ENCODE peak calls at places on chromosomes 16 and 17, in eight cellular contexts. W, K, R, N, V, L, C and D are unnamed samples.

GRCh38 chr17:72176516-72176851 is 55.7 kb downstream of the SOX9 start:
- DNase-seq in V (no peak), K (no peak), W (no peak), N (no peak), R (no peak), L (no peak), C (no peak), D (no peak)

GRCh38 chr16:81837312-81837748 is 58.2 kb downstream of the PLCG2 start:
- DNase-seq in L (no peak), N (no peak), K (no peak), C (no peak), V (no peak), W (no peak), R (no peak), D (no peak)

GRCh38 chr17:2883544-2884203 is 87.4 kb downstream of the RAP1GAP2 start:
- DNase-seq in W (peak), K (no peak), C (no peak), V (no peak), R (no peak), N (no peak), L (no peak), D (no peak)

GRCh38 chr17:36858119-36859002 is 78.9 kb upstream of the LHX1 start:
- DNase-seq in N (no peak), L (no peak), R (no peak), V (no peak), W (peak), K (no peak), C (no peak), D (no peak)

GRCh38 chr16:1362807-1363206 is 11.1 kb downstream of the GNPTG start:
- DNase-seq in K (no peak), W (no peak), V (no peak), N (no peak), L (no peak), R (no peak), C (no peak), D (no peak)

GRCh38 chr17:78500806-78501205 is 76.4 kb downstream of the DNAH17 start:
- DNase-seq in K (no peak), L (no peak), C (no peak), R (no peak), N (no peak), W (no peak), V (no peak), D (no peak)

GRCh38 chr17:61221597-61222471 is 177.8 kb upstream of the TBX2 start:
- DNase-seq in N (no peak), V (no peak), L (no peak), K (no peak), C (no peak), W (no peak), R (no peak), D (no peak)

GRCh38 chr17:45384047-45384799 is 48.4 kb downstream of the ARHGAP27 start:
- DNase-seq in C (no peak), N (no peak), W (no peak), L (no peak), V (no peak), R (no peak), K (no peak), D (no peak)

GRCh38 chr17:18267927-18268711 is 7.7 kb downstream of the MIEF2 start:
- DNase-seq in L (no peak), N (no peak), C (no peak), K (no peak), R (no peak), V (peak), W (no peak), D (no peak)

GRCh38 chr16:75340715-75341500 is 89.5 kb upstream of the BCAR1 start:
- DNase-seq in K (peak), W (no peak), N (peak), C (no peak), L (no peak), R (no peak), V (peak), D (no peak)

GRCh38 chr16:56965149-56965938 is 3.6 kb downstream of the CETP start:
- DNase-seq in V (no peak), C (no peak), L (no peak), W (no peak), K (no peak), N (no peak), R (no peak), D (no peak)

GRCh38 chr17:63675607-63676539 is 24.1 kb downstream of the LIMD2 start:
- DNase-seq in C (no peak), V (peak), N (peak), R (peak), L (peak), K (no peak), W (peak), D (no peak)

GRCh38 chr16:19429271-19429670 is 11.6 kb downstream of the TMC5 start:
- DNase-seq in V (no peak), N (no peak), R (no peak), C (no peak), L (no peak), W (no peak), K (no peak), D (no peak)

GRCh38 chr17:75036643-75037268 is 10.0 kb downstream of the ATP5PD start:
- DNase-seq in R (peak), V (peak), W (no peak), L (peak), N (peak), C (no peak), K (no peak), D (peak)

GRCh38 chr16:19163215-19163614 is 4.8 kb upstream of the SYT17 start:
- DNase-seq in C (no peak), R (no peak), N (no peak), W (no peak), K (no peak), L (no peak), V (no peak), D (no peak)

GRCh38 chr17:22171631-22172030 is 479.3 kb downstream of the KCNJ18 start:
- DNase-seq in W (no peak), N (no peak), C (no peak), L (no peak), V (peak), K (no peak), R (no peak), D (no peak)
- TF ChIP-seq POLR2AphosphoS5 in W (no peak), N (no peak), C (no peak), L (no peak), V (no peak), K (no peak), R (no peak), D (no peak)

DNA sequence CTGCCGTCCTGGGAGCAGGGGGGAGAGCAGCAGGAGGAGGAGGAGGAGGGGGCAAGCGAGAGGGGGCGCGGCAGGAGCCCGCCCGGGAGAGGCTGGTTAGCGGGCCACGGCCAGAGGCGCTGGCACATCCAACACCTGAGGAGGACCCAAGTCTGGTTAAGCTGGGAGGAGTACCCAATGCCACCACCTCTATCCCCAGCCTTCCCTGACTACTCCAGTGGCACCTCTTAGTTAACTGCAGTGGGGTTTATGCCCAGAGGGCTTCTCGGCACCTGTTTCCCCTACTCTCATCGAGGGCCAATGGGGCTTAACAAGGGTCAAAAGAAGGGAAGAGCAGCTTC is 5.6 kb downstream of the PHOSPHO1 start:
- DNase-seq in W (no peak), K (no peak), R (no peak), V (no peak), N (no peak), C (no peak), L (no peak), D (no peak)
- TF ChIP-seq EZH2 in W (no peak), K (no peak), R (no peak), V (peak), N (no peak), C (no peak), L (no peak), D (no peak)

DNA sequence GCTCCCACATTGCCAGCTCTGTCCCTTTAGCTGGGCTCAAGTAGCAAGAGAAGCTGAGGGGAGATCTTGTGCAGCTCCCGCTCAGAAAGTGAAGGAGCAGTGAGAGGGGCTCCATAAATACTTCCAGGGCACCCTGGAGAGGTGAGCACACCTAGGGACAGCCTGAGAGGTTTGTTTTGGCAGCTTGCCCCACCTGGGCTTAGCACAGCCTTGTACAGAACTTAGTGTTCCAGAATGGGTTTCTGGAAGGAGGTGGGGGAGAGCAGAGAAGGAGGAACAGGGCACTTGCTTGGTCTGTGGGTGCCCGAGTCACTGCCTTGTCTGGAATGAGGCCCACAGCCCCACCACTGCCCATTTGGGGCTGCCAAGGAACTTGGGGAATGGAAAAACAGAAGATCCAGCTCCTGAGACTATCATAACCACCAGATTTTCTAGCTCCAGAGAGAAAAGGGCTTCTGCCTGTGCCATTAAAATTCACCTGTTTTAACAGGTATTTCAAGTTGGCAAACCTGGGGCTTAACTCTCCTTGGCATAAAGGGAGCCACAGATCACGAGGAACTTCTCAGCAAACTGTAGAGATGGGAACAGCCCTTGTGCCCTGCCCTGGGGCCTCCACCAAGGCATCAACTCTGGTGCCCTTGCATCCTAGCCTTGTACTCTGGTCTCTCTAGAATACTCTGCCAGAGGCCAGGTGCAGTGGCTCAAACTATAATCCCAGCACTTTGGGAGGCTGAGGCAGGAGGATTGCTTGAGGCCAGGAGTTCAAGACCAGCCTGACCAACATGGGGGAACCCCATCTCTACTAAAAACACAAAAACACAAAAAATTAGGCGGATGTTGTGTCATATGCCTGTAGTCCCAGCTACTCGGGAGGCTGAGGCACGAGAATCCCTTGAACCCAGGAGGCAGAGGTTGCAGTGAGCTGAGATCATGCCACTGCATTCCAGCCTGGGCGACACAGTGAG is 1.9 kb downstream of the PRR15L start:
- DNase-seq in K (no peak), V (no peak), R (no peak), N (no peak), W (no peak), L (no peak), C (no peak), D (no peak)
- TF ChIP-seq POLR2AphosphoS5 in K (no peak), V (no peak), R (no peak), N (no peak), W (no peak), L (no peak), C (no peak), D (no peak)

GRCh38 chr16:47141773-47142468 is 1.8 kb downstream of the NETO2 start:
- DNase-seq in C (peak), L (peak), N (peak), V (peak), W (peak), R (peak), K (peak), D (peak)

GRCh38 chr16:47143677-47144558 is at the start of gene NETO2:
- DNase-seq in W (peak), K (no peak), V (peak), L (peak), R (no peak), C (no peak), N (peak), D (no peak)

GRCh38 chr16:47143329-47143676 is 442 bp downstream of the NETO2 start:
- DNase-seq in W (peak), L (peak), N (peak), R (peak), K (no peak), C (no peak), V (peak), D (no peak)

GRCh38 chr16:47142469-47143328 is 1.0 kb downstream of the NETO2 start:
- DNase-seq in W (no peak), K (no peak), L (peak), R (no peak), V (peak), N (peak), C (no peak), D (no peak)

DNA sequence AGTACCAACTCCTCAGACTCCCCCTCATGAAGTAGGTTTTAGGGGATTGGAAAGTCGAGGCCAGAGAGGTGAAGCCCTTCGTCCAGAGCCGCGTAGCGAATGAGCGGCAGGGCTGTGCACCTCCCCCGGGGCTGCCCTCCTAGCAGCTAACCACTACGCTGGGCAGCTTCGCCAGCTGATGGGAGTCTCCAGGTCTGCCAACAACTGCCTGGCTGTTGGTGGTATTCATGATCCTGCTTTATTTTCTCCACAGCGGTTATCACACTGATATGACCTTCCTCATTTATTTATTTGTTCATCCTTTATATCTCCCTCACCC is 773 bp upstream of the NETO2 start:
- DNase-seq in C (no peak), V (no peak), W (no peak), L (no peak), N (no peak), R (no peak), K (no peak), D (no peak)
- TF ChIP-seq EZH2 in C (no peak), V (no peak), W (peak), L (no peak), N (no peak), R (no peak), K (peak), D (no peak)